ENCODE peak calls at places on chromosome 2, in eight cellular contexts. O is pancreas, E is HFFc6, I is astrocyte of the spinal cord, M is progenitor cell of endocrine pancreas, J is WTC11, H is psoas muscle, T is transverse colon. F is an unnamed sample.

GRCh38 chr2:121491566-121491965 is 39.1 kb upstream of the RNU4ATAC start:
- DNase-seq in O (no peak), E (no peak), I (no peak), M (no peak), J (no peak), H (no peak), T (no peak), F (no peak)

GRCh38 chr2:199861116-199861774 is 10.3 kb upstream of the FTCDNL1 start:
- DNase-seq in O (no peak), E (peak), I (peak), M (no peak), J (no peak), H (no peak), T (no peak), F (no peak)

GRCh38 chr2:48725696-48726494 is 29.6 kb downstream of the LHCGR start:
- DNase-seq in O (no peak), E (no peak), I (no peak), M (no peak), J (peak), H (no peak), T (no peak), F (no peak)

GRCh38 chr2:115200016-115200415 is 757.6 kb downstream of the DPP10 start:
- DNase-seq in O (no peak), E (no peak), I (no peak), M (no peak), J (no peak), H (no peak), T (no peak), F (no peak)

GRCh38 chr2:177625744-177626655 is 233.4 kb downstream of the AGPS start:
- DNase-seq in O (no peak), E (no peak), I (no peak), M (no peak), J (no peak), H (no peak), T (no peak), F (no peak)

GRCh38 chr2:54084600-54084999 is 30.8 kb upstream of the ACYP2 start:
- DNase-seq in O (no peak), E (no peak), I (peak), M (no peak), J (no peak), H (no peak), T (no peak), F (peak)

GRCh38 chr2:17166506-17166905 is 351.7 kb downstream of the RAD51AP2 start:
- DNase-seq in O (no peak), E (no peak), I (peak), M (no peak), J (no peak), H (no peak), T (no peak), F (no peak)

GRCh38 chr2:207561386-207562080 is 31.8 kb downstream of the CREB1 start:
- DNase-seq in O (no peak), E (no peak), I (peak), M (no peak), J (no peak), H (no peak), T (no peak), F (no peak)

GRCh38 chr2:158317642-158318041 is 138.9 kb downstream of the CCDC148 start:
- DNase-seq in O (no peak), E (no peak), I (no peak), M (no peak), J (no peak), H (no peak), T (no peak), F (no peak)

GRCh38 chr2:3620834-3621233 is 25.9 kb downstream of the COLEC11 start:
- DNase-seq in O (no peak), E (no peak), I (no peak), M (no peak), J (no peak), H (no peak), T (no peak), F (no peak)

GRCh38 chr2:40177366-40177765 is 274.5 kb downstream of the SLC8A1 start:
- DNase-seq in O (no peak), E (no peak), I (no peak), M (no peak), J (no peak), H (no peak), T (no peak), F (no peak)

GRCh38 chr2:230443540-230443939 is 27.5 kb downstream of the SP100 start:
- DNase-seq in O (no peak), E (peak), I (peak), M (no peak), J (no peak), H (no peak), T (no peak), F (no peak)

GRCh38 chr2:16260041-16260440 is 319.7 kb downstream of the MYCN start:
- DNase-seq in O (no peak), E (no peak), I (no peak), M (no peak), J (no peak), H (no peak), T (no peak), F (no peak)

GRCh38 chr2:40155728-40156127 is 296.2 kb downstream of the SLC8A1 start:
- DNase-seq in O (no peak), E (peak), I (no peak), M (no peak), J (no peak), H (no peak), T (no peak), F (no peak)

GRCh38 chr2:85619617-85620016 is 3.6 kb downstream of the USP39 start:
- DNase-seq in O (peak), E (no peak), I (no peak), M (no peak), J (no peak), H (no peak), T (no peak), F (no peak)

GRCh38 chr2:183927367-183928355 is 670.7 kb upstream of the ZNF804A start:
- DNase-seq in O (no peak), E (no peak), I (peak), M (no peak), J (no peak), H (no peak), T (no peak), F (no peak)

GRCh38 chr2:221104391-221104811 is 467.7 kb downstream of the EPHA4 start:
- DNase-seq in O (peak), E (no peak), I (peak), M (no peak), J (peak), H (peak), T (no peak), F (no peak)

GRCh38 chr2:42493468-42493884 is 306 bp downstream of the KCNG3 start:
- DNase-seq in O (no peak), E (no peak), I (no peak), M (no peak), J (no peak), H (no peak), T (no peak), F (no peak)

GRCh38 chr2:183186296-183186695 is 62.1 kb downstream of the NUP35 start:
- DNase-seq in O (no peak), E (no peak), I (no peak), M (no peak), J (no peak), H (no peak), T (no peak), F (no peak)

GRCh38 chr2:182870227-182870626 is 3.8 kb upstream of the FRZB start:
- DNase-seq in O (no peak), E (no peak), I (no peak), M (no peak), J (peak), H (no peak), T (no peak), F (peak)

GRCh38 chr2:30178618-30179404 is 32.0 kb downstream of the YPEL5 start:
- DNase-seq in O (no peak), E (peak), I (no peak), M (no peak), J (no peak), H (peak), T (peak), F (no peak)

GRCh38 chr2:133122529-133122928 is 445.7 kb downstream of the NCKAP5 start:
- DNase-seq in O (no peak), E (no peak), I (no peak), M (no peak), J (no peak), H (no peak), T (no peak), F (no peak)

GRCh38 chr2:205198130-205198505 is 484.2 kb upstream of the NRP2 start:
- DNase-seq in O (no peak), E (peak), I (peak), M (no peak), J (no peak), H (no peak), T (no peak), F (no peak)

GRCh38 chr2:26970928-26971627 is 641 bp downstream of the MAPRE3 start:
- DNase-seq in O (no peak), E (no peak), I (peak), M (no peak), J (peak), H (no peak), T (no peak), F (no peak)

GRCh38 chr2:153870308-153870707 is 1.4 kb upstream of the GALNT13 start:
- DNase-seq in O (no peak), E (no peak), I (no peak), M (no peak), J (no peak), H (no peak), T (no peak), F (no peak)

GRCh38 chr2:30421551-30422436 is 25.3 kb upstream of the LCLAT1 start:
- DNase-seq in O (no peak), E (peak), I (peak), M (no peak), J (no peak), H (no peak), T (no peak), F (no peak)

GRCh38 chr2:30240162-30240696 is 8.9 kb downstream of the LBH start:
- DNase-seq in O (no peak), E (no peak), I (no peak), M (no peak), J (no peak), H (no peak), T (no peak), F (no peak)

GRCh38 chr2:275457-275856 is 10.7 kb downstream of the ACP1 start:
- DNase-seq in O (no peak), E (no peak), I (no peak), M (no peak), J (no peak), H (no peak), T (no peak), F (no peak)

GRCh38 chr2:149409506-149409905 is 79.1 kb downstream of the LYPD6 start:
- DNase-seq in O (no peak), E (no peak), I (no peak), M (no peak), J (no peak), H (no peak), T (no peak), F (no peak)

GRCh38 chr2:120442923-120443571 is 97.1 kb downstream of the INHBB start:
- DNase-seq in O (peak), E (no peak), I (no peak), M (peak), J (peak), H (no peak), T (peak), F (peak)

GRCh38 chr2:205751621-205752031 is 69.3 kb downstream of the NRP2 start:
- DNase-seq in O (no peak), E (no peak), I (peak), M (no peak), J (no peak), H (no peak), T (no peak), F (no peak)

GRCh38 chr2:120858361-120858760 is 122.7 kb downstream of the GLI2 start:
- DNase-seq in O (no peak), E (no peak), I (no peak), M (no peak), J (no peak), H (no peak), T (no peak), F (no peak)

GRCh38 chr2:160301420-160301819 is 101.3 kb upstream of the ITGB6 start:
- DNase-seq in O (no peak), E (peak), I (no peak), M (no peak), J (no peak), H (no peak), T (no peak), F (no peak)

GRCh38 chr2:117470311-117471095 is 344.0 kb upstream of the DDX18 start:
- DNase-seq in O (no peak), E (no peak), I (no peak), M (peak), J (peak), H (no peak), T (peak), F (peak)

GRCh38 chr2:38907743-38908562 is 18.3 kb downstream of the ARHGEF33 start:
- DNase-seq in O (no peak), E (no peak), I (no peak), M (no peak), J (no peak), H (no peak), T (no peak), F (peak)

GRCh38 chr2:69113627-69114026 is 100.6 kb downstream of the ANTXR1 start:
- DNase-seq in O (no peak), E (peak), I (no peak), M (no peak), J (no peak), H (no peak), T (no peak), F (no peak)

GRCh38 chr2:26076001-26076587 is 42.2 kb downstream of the RAB10 start:
- DNase-seq in O (no peak), E (no peak), I (no peak), M (no peak), J (no peak), H (no peak), T (no peak), F (no peak)

GRCh38 chr2:21453728-21454127 is 330.0 kb downstream of the TDRD15 start:
- DNase-seq in O (no peak), E (no peak), I (no peak), M (no peak), J (no peak), H (no peak), T (no peak), F (no peak)

GRCh38 chr2:21451418-21451817 is 327.6 kb downstream of the TDRD15 start:
- DNase-seq in O (no peak), E (no peak), I (no peak), M (no peak), J (no peak), H (no peak), T (no peak), F (no peak)

GRCh38 chr2:21452263-21452662 is 328.5 kb downstream of the TDRD15 start:
- DNase-seq in O (no peak), E (no peak), I (no peak), M (no peak), J (no peak), H (no peak), T (no peak), F (no peak)

GRCh38 chr2:21454839-21455238 is 331.1 kb downstream of the TDRD15 start:
- DNase-seq in O (no peak), E (no peak), I (no peak), M (no peak), J (no peak), H (no peak), T (no peak), F (no peak)

DNA sequence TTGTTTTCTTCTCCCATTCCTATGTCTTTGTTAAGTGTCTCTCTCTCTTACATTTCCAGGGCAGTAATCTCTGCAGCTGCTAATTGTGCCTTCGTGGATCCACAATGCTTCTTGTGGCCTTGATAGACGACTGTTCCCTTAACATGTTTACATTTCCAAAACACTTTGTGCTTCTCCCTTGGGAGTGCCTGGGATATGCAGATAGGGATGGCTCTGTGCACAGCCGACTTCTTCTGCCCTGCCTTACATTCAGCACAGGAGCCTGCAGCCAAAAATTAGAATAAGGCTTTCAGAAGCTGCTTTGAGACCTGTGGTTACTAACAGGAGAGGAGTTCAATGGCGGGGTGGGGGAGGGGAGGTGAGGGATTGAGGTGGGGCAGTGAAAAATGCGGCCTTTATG is 328.9 kb downstream of the TDRD15 start:
- DNase-seq in O (no peak), E (no peak), I (no peak), M (no peak), J (no peak), H (no peak), T (no peak), F (no peak)
- TF ChIP-seq CTCF in O (no peak), E (no peak), I (no peak), M (no peak), J (no peak), H (no peak), T (no peak), F (no peak)

DNA sequence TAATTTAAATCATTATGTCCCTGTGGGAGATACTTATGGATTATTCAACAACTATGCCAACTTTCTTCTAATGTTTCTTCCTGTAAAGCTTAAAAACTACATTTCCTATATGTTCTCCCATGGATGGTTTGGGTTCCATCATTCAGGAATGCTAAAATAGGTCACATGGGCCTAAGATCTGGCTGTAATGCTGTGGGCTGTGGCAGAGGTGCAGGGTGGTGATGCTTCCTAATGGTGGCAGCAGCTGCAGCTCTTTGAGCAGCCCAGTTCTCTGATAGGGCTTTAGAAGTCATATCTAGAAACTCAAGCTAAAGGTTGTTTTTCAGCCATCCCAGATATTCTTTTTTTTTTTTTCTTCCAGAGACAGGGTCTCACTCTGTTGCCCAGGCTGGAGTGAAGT is 266.1 kb downstream of the ZNF385B start:
- DNase-seq in O (no peak), E (no peak), I (no peak), M (no peak), J (peak), H (no peak), T (no peak), F (no peak)
- TF ChIP-seq CTCF in O (no peak), E (peak), I (no peak), M (no peak), J (no peak), H (peak), T (no peak), F (no peak)

GRCh38 chr2:195515551-195515950 is 141.5 kb upstream of the SLC39A10 start:
- DNase-seq in O (no peak), E (no peak), I (no peak), M (no peak), J (no peak), H (no peak), T (no peak), F (no peak)

DNA sequence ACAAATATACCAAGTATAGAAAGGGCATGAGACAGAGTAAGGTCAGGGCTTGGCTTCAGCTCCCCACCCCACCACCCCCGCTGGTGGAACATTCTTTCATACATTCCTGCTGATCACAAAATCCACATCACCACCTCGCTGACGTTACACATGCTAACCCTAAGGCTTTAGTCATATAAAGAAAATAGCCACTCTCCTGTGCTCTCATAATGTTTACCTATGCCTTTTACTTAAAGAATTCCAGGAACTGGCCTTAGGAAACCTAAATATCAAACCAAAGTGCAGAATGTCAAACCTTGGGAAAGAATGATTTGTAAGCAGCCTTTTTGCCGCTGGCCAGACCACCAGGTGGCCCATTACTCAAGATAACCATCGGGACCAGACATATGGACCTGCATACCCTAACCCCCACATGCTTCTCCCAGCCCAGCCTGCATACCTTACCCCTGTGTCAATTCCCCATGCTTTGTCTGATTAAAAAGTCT is 136.3 kb upstream of the SLC39A10 start:
- DNase-seq in O (no peak), E (peak), I (peak), M (no peak), J (no peak), H (no peak), T (no peak), F (no peak)
- TF ChIP-seq CTCF in O (no peak), E (peak), I (no peak), M (no peak), J (no peak), H (no peak), T (no peak), F (no peak)

GRCh38 chr2:6452702-6453481 is 412.8 kb downstream of the CMPK2 start:
- DNase-seq in O (no peak), E (peak), I (peak), M (no peak), J (no peak), H (no peak), T (no peak), F (no peak)
- TF ChIP-seq CTCF in O (no peak), E (peak), I (no peak), M (no peak), J (no peak), H (no peak), T (no peak), F (no peak)

GRCh38 chr2:10814571-10815331 is 2.2 kb upstream of the PDIA6 start:
- DNase-seq in O (no peak), E (no peak), I (peak), M (no peak), J (no peak), H (no peak), T (no peak), F (no peak)
- TF ChIP-seq CTCF in O (no peak), E (peak), I (peak), M (no peak), J (no peak), H (no peak), T (no peak), F (no peak)